ENCODE peak calls at places on chromosomes 1 and 21, in nine cellular contexts. Y is fibroblast of lung, E is sigmoid colon, W is lower lobe of right lung, F is IMR-90, M is GM12865, T is OCI-LY7, K is SK-N-SH, V is psoas muscle. Q is an unnamed sample.

GRCh38 chr1:29688477-29689365 is 452.4 kb downstream of the PTPRU start:
- DNase-seq in T (no peak), W (no peak), E (peak; percentile 22), M (no peak), Y (peak; percentile 97), F (peak; percentile 88), V (no peak), K (no peak), Q (no peak)

GRCh38 chr1:215076312-215076711 is 6.2 kb upstream of the KCNK2 start:
- DNase-seq in Y (peak; percentile 57), F (peak; percentile 62), M (peak; percentile 70), E (no peak), V (no peak), W (no peak), T (peak; percentile 1), K (peak; percentile 4), Q (no peak)

GRCh38 chr21:43369124-43369523 is 57.8 kb downstream of the SIK1 start:
- DNase-seq in V (peak; percentile 54), Y (peak; percentile 43), K (peak; percentile 68), M (peak; percentile 76), F (peak; percentile 46), W (no peak), T (no peak), E (no peak), Q (no peak)

GRCh38 chr1:92486251-92487077 is at the start of gene GFI1:
- DNase-seq in W (peak; percentile 63), K (peak; percentile 58), V (peak; percentile 34), Y (no peak), F (no peak), T (no peak), M (peak; percentile 84), E (no peak), Q (no peak)

GRCh38 chr1:75328691-75329090 is 194.5 kb downstream of the LHX8 start:
- DNase-seq in Y (no peak), T (no peak), V (no peak), M (no peak), E (no peak), K (no peak), F (no peak), W (no peak), Q (no peak)

GRCh38 chr21:45818904-45819285 is 162.7 kb upstream of the COL6A1 start:
- DNase-seq in F (peak; percentile 84), K (no peak), E (peak; percentile 57), V (no peak), M (peak; percentile 72), T (no peak), Y (peak; percentile 86), W (no peak), Q (peak; percentile 68)

GRCh38 chr1:156963621-156964020 is 43.2 kb downstream of the LRRC71 start:
- DNase-seq in E (no peak), Y (no peak), F (no peak), K (no peak), V (no peak), T (peak; percentile 66), W (peak; percentile 65), M (peak; percentile 42), Q (no peak)

GRCh38 chr1:161481624-161482392 is 23.4 kb upstream of the FCGR2A start:
- DNase-seq in V (no peak), F (no peak), E (no peak), W (no peak), K (no peak), T (no peak), Y (no peak), M (no peak), Q (no peak)

GRCh38 chr21:33374080-33374873 is 28.9 kb upstream of the IFNGR2 start:
- DNase-seq in Y (peak; percentile 56), M (peak; percentile 77), K (peak; percentile 45), E (no peak), V (no peak), F (peak; percentile 58), W (no peak), T (peak; percentile 87), Q (no peak)

GRCh38 chr1:109314805-109315204 is 8.0 kb upstream of the MYBPHL start:
- DNase-seq in E (no peak), T (no peak), W (no peak), V (no peak), M (no peak), Y (peak; percentile 12), K (no peak), F (peak; percentile 35), Q (no peak)

GRCh38 chr21:16134134-16134533 is 404.4 kb downstream of the USP25 start:
- DNase-seq in V (no peak), K (no peak), F (no peak), E (no peak), M (no peak), W (no peak), Y (peak; percentile 43), T (no peak), Q (no peak)

GRCh38 chr1:156676450-156676819 is 772 bp downstream of the NES start:
- DNase-seq in T (no peak), E (no peak), W (no peak), M (no peak), Y (peak; percentile 33), F (no peak), K (peak; percentile 54), V (no peak), Q (no peak)

GRCh38 chr1:208239518-208240381 is 4.4 kb downstream of the PLXNA2 start:
- DNase-seq in V (no peak), Y (peak; percentile 33), W (no peak), M (no peak), E (peak; percentile 10), T (no peak), F (no peak), K (peak; percentile 50), Q (no peak)

GRCh38 chr1:38527373-38527966 is 332.1 kb downstream of the RRAGC start:
- DNase-seq in T (peak; percentile 29), K (no peak), V (no peak), F (no peak), E (no peak), Y (no peak), M (peak; percentile 88), W (peak; percentile 59), Q (no peak)

GRCh38 chr1:198794498-198794897 is 155.7 kb downstream of the PTPRC start:
- DNase-seq in Y (peak; percentile 54), K (no peak), W (no peak), V (no peak), T (no peak), E (no peak), M (no peak), F (peak; percentile 85), Q (no peak)

GRCh38 chr1:162213281-162213909 is 143.9 kb downstream of the NOS1AP start:
- DNase-seq in F (peak; percentile 2), K (no peak), T (no peak), E (peak; percentile 92), W (peak; percentile 67), M (no peak), V (no peak), Y (peak; percentile 80), Q (no peak)

GRCh38 chr1:178954291-178954690 is 71.4 kb upstream of the FAM20B start:
- DNase-seq in F (no peak), E (no peak), V (no peak), W (no peak), Y (no peak), K (no peak), M (no peak), T (no peak), Q (no peak)

GRCh38 chr1:182783068-182783467 is 6.5 kb upstream of the NPL start:
- DNase-seq in E (no peak), W (no peak), V (no peak), T (peak; percentile 59), K (peak; percentile 41), F (no peak), M (peak; percentile 41), Y (no peak), Q (no peak)

GRCh38 chr1:204447736-204448135 is 36.1 kb upstream of the PPP1R15B start:
- DNase-seq in E (no peak), Y (no peak), T (no peak), W (no peak), K (no peak), V (no peak), F (no peak), M (no peak), Q (no peak)

GRCh38 chr1:195604287-195604686 is 1004.0 kb downstream of the KCNT2 start:
- DNase-seq in M (no peak), Y (peak; percentile 80), V (no peak), E (no peak), T (no peak), K (no peak), W (no peak), F (peak; percentile 93), Q (peak; percentile 20)
- H3K4me3 ChIP-seq in M (no peak overlapping the region), Y (no peak overlapping the region), V (no peak overlapping the region), E (no peak overlapping the region), T (no peak overlapping the region), K (no peak overlapping the region), W (no peak overlapping the region), F (no peak overlapping the region), Q (no peak overlapping the region)

GRCh38 chr1:95287078-95287477 is 53.1 kb downstream of the RWDD3 start:
- DNase-seq in W (no peak), F (no peak), M (no peak), V (no peak), E (no peak), K (peak; percentile 45), T (no peak), Y (no peak), Q (no peak)
- TF ChIP-seq CTCF in W (no peak), F (no peak), M (no peak), V (no peak), E (no peak), K (no peak), T (no peak), Y (no peak), Q (no peak)

GRCh38 chr1:89844236-89844807 is 23.5 kb downstream of the LRRC8D start:
- DNase-seq in F (peak; percentile 55), E (no peak), T (peak; percentile 26), W (no peak), K (no peak), Y (peak; percentile 62), V (no peak), M (peak; percentile 32), Q (no peak)
- H3K4me3 ChIP-seq in F (peak overlapping the region; percentile 93), E (peak overlapping the region; percentile 72), T (peak overlapping the region; percentile 87), W (peak overlapping the region; percentile 73), K (peak overlapping the region; percentile 77), Y (peak overlapping the region; percentile 76), V (peak overlapping the region; percentile 90), M (peak overlapping the region; percentile 81), Q (peak overlapping the region; percentile 66)

DNA sequence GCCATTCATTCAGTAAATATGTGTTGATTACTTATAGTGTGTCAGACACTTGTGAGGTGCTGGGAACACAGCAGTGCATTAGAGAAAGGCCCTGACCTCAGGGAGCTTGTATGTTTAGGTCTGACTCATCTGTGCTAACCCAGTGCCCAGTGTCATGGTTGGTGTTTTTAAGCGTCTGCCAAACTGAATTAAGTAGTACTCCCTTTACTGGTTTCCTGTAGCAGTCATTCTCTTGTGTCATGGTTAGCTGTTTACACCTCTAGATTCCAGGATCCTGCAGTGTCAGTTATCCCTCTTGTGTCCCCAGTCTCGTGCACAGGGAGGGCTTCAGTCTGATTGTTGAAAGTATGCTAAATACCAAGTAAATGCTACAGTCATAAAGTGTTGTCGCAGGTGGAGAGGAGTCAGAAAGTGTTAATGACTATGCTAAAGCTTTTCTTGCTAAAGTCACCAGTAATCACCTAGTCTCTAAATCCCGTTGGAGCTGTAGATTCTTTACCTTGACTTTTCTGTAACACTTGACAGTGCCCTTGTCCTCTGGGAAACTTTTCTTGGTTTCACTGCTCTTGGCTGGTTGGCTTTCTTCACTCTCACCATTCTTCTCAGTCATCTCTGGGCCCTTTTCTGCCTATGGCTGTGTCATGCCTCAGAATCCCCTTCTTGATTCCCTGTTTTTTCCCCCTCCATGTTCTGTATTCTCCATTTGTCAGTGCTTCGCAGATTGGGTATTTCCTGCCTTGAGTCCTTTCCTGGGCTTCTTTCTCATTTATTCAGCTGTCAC is 14.4 kb downstream of the UCK2 start:
- DNase-seq in V (no peak), T (no peak), W (no peak), K (no peak), E (no peak), F (peak; percentile 75), Y (peak; percentile 69), M (peak; percentile 68), Q (no peak)
- TF ChIP-seq CTCF in V (no peak), T (no peak), W (no peak), K (no peak), E (no peak), F (no peak), Y (no peak), M (no peak), Q (no peak)

Q was measured in AG09309.